ENCODE peak calls at places on chromosomes 3 and 15, in seven cellular contexts. One of them, this sample, is unnamed.

GRCh38 chr15:33064878-33065277 is 129.6 kb downstream of the FMN1 start:
- DNase-seq in tibial artery: no peak
- DNase-seq in foreskin fibroblast: peak
- DNase-seq in activated T-cell treated with anti-CD3 and anti-CD28 coated beads, Interleukin-2, amount 50 U/mL, for 72 hours: no peak
- DNase-seq in suprapubic skin: no peak
- DNase-seq in OCI-LY7: no peak
- DNase-seq in endothelial cell: no peak
- DNase-seq in this sample: peak

GRCh38 chr15:44207643-44208042 is 12.6 kb upstream of the FRMD5 start:
- DNase-seq in foreskin fibroblast: peak
- DNase-seq in tibial artery: no peak
- DNase-seq in OCI-LY7: no peak
- DNase-seq in activated T-cell treated with anti-CD3 and anti-CD28 coated beads, Interleukin-2, amount 50 U/mL, for 72 hours: no peak
- DNase-seq in suprapubic skin: no peak
- DNase-seq in endothelial cell: no peak
- DNase-seq in this sample: peak

GRCh38 chr3:46889381-46890110 is 12.0 kb downstream of the PTH1R start:
- DNase-seq in suprapubic skin: no peak
- DNase-seq in endothelial cell: no peak
- DNase-seq in tibial artery: no peak
- DNase-seq in activated T-cell treated with anti-CD3 and anti-CD28 coated beads, Interleukin-2, amount 50 U/mL, for 72 hours: no peak
- DNase-seq in foreskin fibroblast: no peak
- DNase-seq in OCI-LY7: no peak
- DNase-seq in this sample: no peak

GRCh38 chr3:159236306-159236705 is 434.5 kb downstream of the MFSD1 start:
- DNase-seq in activated T-cell treated with anti-CD3 and anti-CD28 coated beads, Interleukin-2, amount 50 U/mL, for 72 hours: no peak
- DNase-seq in suprapubic skin: no peak
- DNase-seq in OCI-LY7: no peak
- DNase-seq in tibial artery: no peak
- DNase-seq in endothelial cell: no peak
- DNase-seq in foreskin fibroblast: peak
- DNase-seq in this sample: no peak

GRCh38 chr3:160748226-160748625 is 7.8 kb upstream of the PPM1L start:
- DNase-seq in OCI-LY7: no peak
- DNase-seq in endothelial cell: no peak
- DNase-seq in foreskin fibroblast: no peak
- DNase-seq in activated T-cell treated with anti-CD3 and anti-CD28 coated beads, Interleukin-2, amount 50 U/mL, for 72 hours: no peak
- DNase-seq in tibial artery: no peak
- DNase-seq in suprapubic skin: no peak
- DNase-seq in this sample: no peak

GRCh38 chr15:52137432-52138357 is 25.1 kb upstream of the BCL2L10 start:
- DNase-seq in suprapubic skin: no peak
- DNase-seq in OCI-LY7: no peak
- DNase-seq in tibial artery: no peak
- DNase-seq in foreskin fibroblast: no peak
- DNase-seq in endothelial cell: no peak
- DNase-seq in activated T-cell treated with anti-CD3 and anti-CD28 coated beads, Interleukin-2, amount 50 U/mL, for 72 hours: no peak
- DNase-seq in this sample: no peak

GRCh38 chr15:34304613-34305012 is 33.0 kb downstream of the SLC12A6 start:
- DNase-seq in endothelial cell: no peak
- DNase-seq in OCI-LY7: no peak
- DNase-seq in foreskin fibroblast: peak
- DNase-seq in suprapubic skin: no peak
- DNase-seq in activated T-cell treated with anti-CD3 and anti-CD28 coated beads, Interleukin-2, amount 50 U/mL, for 72 hours: no peak
- DNase-seq in tibial artery: no peak
- DNase-seq in this sample: peak

GRCh38 chr3:28247286-28247685 is 5.9 kb downstream of the CMC1 start:
- DNase-seq in tibial artery: no peak
- DNase-seq in foreskin fibroblast: no peak
- DNase-seq in suprapubic skin: no peak
- DNase-seq in activated T-cell treated with anti-CD3 and anti-CD28 coated beads, Interleukin-2, amount 50 U/mL, for 72 hours: no peak
- DNase-seq in OCI-LY7: no peak
- DNase-seq in endothelial cell: no peak
- DNase-seq in this sample: no peak

GRCh38 chr15:70632079-70632850 is 131.1 kb downstream of the UACA start:
- DNase-seq in endothelial cell: no peak
- DNase-seq in foreskin fibroblast: no peak
- DNase-seq in tibial artery: no peak
- DNase-seq in activated T-cell treated with anti-CD3 and anti-CD28 coated beads, Interleukin-2, amount 50 U/mL, for 72 hours: no peak
- DNase-seq in OCI-LY7: no peak
- DNase-seq in suprapubic skin: no peak
- DNase-seq in this sample: no peak

GRCh38 chr3:62144482-62144881 is 228.9 kb downstream of the FEZF2 start:
- DNase-seq in endothelial cell: no peak
- DNase-seq in activated T-cell treated with anti-CD3 and anti-CD28 coated beads, Interleukin-2, amount 50 U/mL, for 72 hours: no peak
- DNase-seq in OCI-LY7: no peak
- DNase-seq in foreskin fibroblast: no peak
- DNase-seq in tibial artery: no peak
- DNase-seq in suprapubic skin: no peak
- DNase-seq in this sample: no peak

GRCh38 chr15:32030795-32031194 is 480 bp downstream of the CHRNA7 start:
- DNase-seq in suprapubic skin: no peak
- DNase-seq in OCI-LY7: no peak
- DNase-seq in activated T-cell treated with anti-CD3 and anti-CD28 coated beads, Interleukin-2, amount 50 U/mL, for 72 hours: no peak
- DNase-seq in endothelial cell: no peak
- DNase-seq in foreskin fibroblast: peak
- DNase-seq in tibial artery: no peak
- DNase-seq in this sample: no peak

GRCh38 chr15:83943849-83944404 is 290.0 kb downstream of the ADAMTSL3 start:
- DNase-seq in foreskin fibroblast: no peak
- DNase-seq in activated T-cell treated with anti-CD3 and anti-CD28 coated beads, Interleukin-2, amount 50 U/mL, for 72 hours: no peak
- DNase-seq in endothelial cell: no peak
- DNase-seq in OCI-LY7: no peak
- DNase-seq in tibial artery: no peak
- DNase-seq in suprapubic skin: no peak
- DNase-seq in this sample: no peak

This sample was measured in HFFc6.